ENCODE peak calls at places on chromosomes 3 and 15, in six cellular contexts. One of them, this sample, is unnamed.

GRCh38 chr15:74233864-74234597 is 2.1 kb upstream of the CCDC33 start:
- DNase-seq in HCT116: no peak
- DNase-seq in uterus: no peak
- DNase-seq in tibial nerve: no peak
- DNase-seq in stomach: no peak
- DNase-seq in IMR-90: no peak
- DNase-seq in this sample: no peak

GRCh38 chr15:28104326-28104725 is 5.2 kb upstream of the OCA2 start:
- DNase-seq in HCT116: no peak
- DNase-seq in uterus: no peak
- DNase-seq in tibial nerve: no peak
- DNase-seq in stomach: no peak
- DNase-seq in IMR-90: no peak
- DNase-seq in this sample: no peak

GRCh38 chr3:178536271-178537079 is at the start of gene KCNMB2:
- DNase-seq in HCT116: no peak
- DNase-seq in uterus: no peak
- DNase-seq in tibial nerve: no peak
- DNase-seq in stomach: no peak
- DNase-seq in IMR-90: no peak
- DNase-seq in this sample: no peak

GRCh38 chr3:127428344-127429001 is 140.6 kb upstream of the PRR20G start:
- DNase-seq in HCT116: peak; percentile 27
- DNase-seq in uterus: no peak
- DNase-seq in tibial nerve: no peak
- DNase-seq in stomach: no peak
- DNase-seq in IMR-90: no peak
- DNase-seq in this sample: no peak

GRCh38 chr3:13495921-13496723 is 16.0 kb downstream of the HDAC11 start:
- DNase-seq in HCT116: peak; percentile 48
- DNase-seq in uterus: peak; percentile 74
- DNase-seq in tibial nerve: peak; percentile 70
- DNase-seq in stomach: peak; percentile 86
- DNase-seq in IMR-90: peak; percentile 79
- DNase-seq in this sample: peak; percentile 81

GRCh38 chr3:98784666-98785600 is 21.8 kb downstream of the ST3GAL6 start:
- DNase-seq in HCT116: no peak
- DNase-seq in uterus: no peak
- DNase-seq in tibial nerve: no peak
- DNase-seq in stomach: no peak
- DNase-seq in IMR-90: peak; percentile 94
- DNase-seq in this sample: no peak

GRCh38 chr3:19213608-19214220 is 65.4 kb downstream of the KCNH8 start:
- DNase-seq in HCT116: no peak
- DNase-seq in uterus: peak; percentile 9
- DNase-seq in tibial nerve: no peak
- DNase-seq in stomach: no peak
- DNase-seq in IMR-90: no peak
- DNase-seq in this sample: no peak

GRCh38 chr15:59307164-59307535 is 65.5 kb downstream of the MYO1E start:
- DNase-seq in HCT116: no peak
- DNase-seq in uterus: no peak
- DNase-seq in tibial nerve: no peak
- DNase-seq in stomach: no peak
- DNase-seq in IMR-90: no peak
- DNase-seq in this sample: no peak

GRCh38 chr3:9747267-9747666 is 2.5 kb upstream of the OGG1 start:
- DNase-seq in HCT116: no peak
- DNase-seq in uterus: no peak
- DNase-seq in tibial nerve: no peak
- DNase-seq in stomach: no peak
- DNase-seq in IMR-90: peak; percentile 52
- DNase-seq in this sample: no peak

GRCh38 chr3:154074966-154075365 is 46.2 kb upstream of the ARHGEF26 start:
- DNase-seq in HCT116: no peak
- DNase-seq in uterus: no peak
- DNase-seq in tibial nerve: no peak
- DNase-seq in stomach: no peak
- DNase-seq in IMR-90: no peak
- DNase-seq in this sample: no peak

GRCh38 chr3:55435446-55435845 is 51.7 kb downstream of the WNT5A start:
- DNase-seq in HCT116: no peak
- DNase-seq in uterus: no peak
- DNase-seq in tibial nerve: no peak
- DNase-seq in stomach: no peak
- DNase-seq in IMR-90: no peak
- DNase-seq in this sample: no peak

GRCh38 chr3:122890077-122890484 is 95.2 kb downstream of the SLC49A4 start:
- DNase-seq in HCT116: no peak
- DNase-seq in uterus: peak; percentile 28
- DNase-seq in tibial nerve: peak; percentile 69
- DNase-seq in stomach: no peak
- DNase-seq in IMR-90: peak; percentile 42
- DNase-seq in this sample: peak; percentile 39
- H3K27ac ChIP-seq in HCT116: no peak overlapping the region
- H3K27ac ChIP-seq in uterus: no peak overlapping the region
- H3K27ac ChIP-seq in tibial nerve: no peak overlapping the region
- H3K27ac ChIP-seq in stomach: no peak overlapping the region
- H3K27ac ChIP-seq in IMR-90: no peak overlapping the region
- H3K27ac ChIP-seq in this sample: no peak overlapping the region

DNA sequence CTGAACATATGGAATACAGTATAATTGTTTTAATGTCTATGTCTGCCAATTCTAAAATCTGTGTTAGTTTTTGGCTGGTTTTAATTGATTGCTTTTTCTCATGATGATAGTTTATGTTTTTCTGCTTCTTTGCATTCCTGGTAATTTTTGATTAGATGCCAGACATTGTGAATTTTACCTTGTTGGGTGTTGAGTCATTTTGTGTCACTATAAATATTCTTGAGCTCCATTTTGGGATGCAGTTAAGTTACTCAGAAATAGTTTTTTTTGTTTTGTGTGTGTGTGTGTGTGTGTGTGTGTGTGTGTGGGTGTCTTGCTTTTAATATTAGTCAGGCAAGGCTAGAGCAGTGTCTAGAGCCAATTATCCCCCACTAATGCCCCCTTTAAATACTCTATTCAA is 818.8 kb upstream of the NR2F2 start:
- DNase-seq in HCT116: no peak
- DNase-seq in uterus: no peak
- DNase-seq in tibial nerve: no peak
- DNase-seq in stomach: no peak
- DNase-seq in IMR-90: peak; percentile 52
- DNase-seq in this sample: no peak
- TF ChIP-seq POLR2A in HCT116: no peak
- TF ChIP-seq POLR2A in uterus: no peak
- TF ChIP-seq POLR2A in tibial nerve: no peak
- TF ChIP-seq POLR2A in stomach: no peak
- TF ChIP-seq POLR2A in IMR-90: no peak
- TF ChIP-seq POLR2A in this sample: no peak

DNA sequence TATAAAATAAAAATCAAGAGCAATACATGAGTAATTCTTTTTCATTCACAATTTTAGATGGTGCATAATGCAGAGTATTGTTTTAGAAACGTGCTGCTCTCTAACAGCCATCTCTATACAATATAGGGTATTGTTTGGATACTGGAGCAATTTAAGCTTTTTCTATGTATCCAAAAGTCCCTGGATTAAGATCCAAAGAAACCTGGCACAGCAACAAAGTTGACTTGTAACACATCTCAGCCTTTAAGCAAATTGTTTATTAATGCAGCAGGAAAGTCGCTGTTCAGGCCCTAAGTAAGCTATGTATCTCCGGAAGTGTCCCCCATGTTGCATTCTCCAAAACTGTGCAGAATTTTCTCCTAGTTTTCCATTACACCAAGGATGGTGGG is 7.3 kb downstream of the VGLL4 start:
- DNase-seq in HCT116: no peak
- DNase-seq in uterus: no peak
- DNase-seq in tibial nerve: no peak
- DNase-seq in stomach: no peak
- DNase-seq in IMR-90: no peak
- DNase-seq in this sample: no peak
- H3K4me3 ChIP-seq in HCT116: no peak overlapping the region
- H3K4me3 ChIP-seq in uterus: no peak overlapping the region
- H3K4me3 ChIP-seq in tibial nerve: no peak overlapping the region
- H3K4me3 ChIP-seq in stomach: no peak overlapping the region
- H3K4me3 ChIP-seq in IMR-90: no peak overlapping the region
- H3K4me3 ChIP-seq in this sample: no peak overlapping the region

GRCh38 chr3:111615880-111616279 is 20.7 kb upstream of the ZBED2 start:
- DNase-seq in HCT116: no peak
- DNase-seq in uterus: no peak
- DNase-seq in tibial nerve: no peak
- DNase-seq in stomach: no peak
- DNase-seq in IMR-90: no peak
- DNase-seq in this sample: no peak

GRCh38 chr3:111618945-111619344 is 23.8 kb upstream of the ZBED2 start:
- DNase-seq in HCT116: no peak
- DNase-seq in uterus: no peak
- DNase-seq in tibial nerve: no peak
- DNase-seq in stomach: no peak
- DNase-seq in IMR-90: no peak
- DNase-seq in this sample: no peak

GRCh38 chr3:111616417-111617105 is 21.4 kb upstream of the ZBED2 start:
- DNase-seq in HCT116: no peak
- DNase-seq in uterus: no peak
- DNase-seq in tibial nerve: no peak
- DNase-seq in stomach: no peak
- DNase-seq in IMR-90: peak; percentile 18
- DNase-seq in this sample: no peak

GRCh38 chr3:111617912-111618601 is 22.9 kb upstream of the ZBED2 start:
- DNase-seq in HCT116: no peak
- DNase-seq in uterus: no peak
- DNase-seq in tibial nerve: no peak
- DNase-seq in stomach: no peak
- DNase-seq in IMR-90: peak; percentile 44
- DNase-seq in this sample: no peak

GRCh38 chr3:111617406-111617805 is 22.3 kb upstream of the ZBED2 start:
- DNase-seq in HCT116: no peak
- DNase-seq in uterus: no peak
- DNase-seq in tibial nerve: no peak
- DNase-seq in stomach: no peak
- DNase-seq in IMR-90: no peak
- DNase-seq in this sample: no peak
- H3K27ac ChIP-seq in HCT116: no peak overlapping the region
- H3K27ac ChIP-seq in uterus: no peak overlapping the region
- H3K27ac ChIP-seq in tibial nerve: no peak overlapping the region
- H3K27ac ChIP-seq in stomach: no peak overlapping the region
- H3K27ac ChIP-seq in IMR-90: no peak overlapping the region
- H3K27ac ChIP-seq in this sample: no peak overlapping the region

GRCh38 chr3:42773409-42773751 is 327 bp upstream of the CCDC13 start:
- DNase-seq in HCT116: no peak
- DNase-seq in uterus: no peak
- DNase-seq in tibial nerve: no peak
- DNase-seq in stomach: no peak
- DNase-seq in IMR-90: no peak
- DNase-seq in this sample: no peak

GRCh38 chr3:42771271-42771670 is 1.8 kb downstream of the CCDC13 start:
- DNase-seq in HCT116: no peak
- DNase-seq in uterus: no peak
- DNase-seq in tibial nerve: no peak
- DNase-seq in stomach: no peak
- DNase-seq in IMR-90: no peak
- DNase-seq in this sample: no peak

GRCh38 chr3:42769477-42770131 is 3.4 kb downstream of the CCDC13 start:
- DNase-seq in HCT116: no peak
- DNase-seq in uterus: no peak
- DNase-seq in tibial nerve: no peak
- DNase-seq in stomach: no peak
- DNase-seq in IMR-90: no peak
- DNase-seq in this sample: no peak

GRCh38 chr3:42778644-42779043 is 5.6 kb upstream of the CCDC13 start:
- DNase-seq in HCT116: no peak
- DNase-seq in uterus: peak; percentile 58
- DNase-seq in tibial nerve: no peak
- DNase-seq in stomach: no peak
- DNase-seq in IMR-90: peak; percentile 87
- DNase-seq in this sample: no peak

GRCh38 chr3:42772670-42773408 is at the start of gene CCDC13:
- DNase-seq in HCT116: no peak
- DNase-seq in uterus: peak; percentile 94
- DNase-seq in tibial nerve: peak; percentile 88
- DNase-seq in stomach: peak; percentile 92
- DNase-seq in IMR-90: peak; percentile 84
- DNase-seq in this sample: peak; percentile 96
- TF ChIP-seq POLR2A in HCT116: no peak
- TF ChIP-seq POLR2A in uterus: peak; percentile 33
- TF ChIP-seq POLR2A in tibial nerve: no peak
- TF ChIP-seq POLR2A in stomach: no peak
- TF ChIP-seq POLR2A in IMR-90: no peak
- TF ChIP-seq POLR2A in this sample: no peak

DNA sequence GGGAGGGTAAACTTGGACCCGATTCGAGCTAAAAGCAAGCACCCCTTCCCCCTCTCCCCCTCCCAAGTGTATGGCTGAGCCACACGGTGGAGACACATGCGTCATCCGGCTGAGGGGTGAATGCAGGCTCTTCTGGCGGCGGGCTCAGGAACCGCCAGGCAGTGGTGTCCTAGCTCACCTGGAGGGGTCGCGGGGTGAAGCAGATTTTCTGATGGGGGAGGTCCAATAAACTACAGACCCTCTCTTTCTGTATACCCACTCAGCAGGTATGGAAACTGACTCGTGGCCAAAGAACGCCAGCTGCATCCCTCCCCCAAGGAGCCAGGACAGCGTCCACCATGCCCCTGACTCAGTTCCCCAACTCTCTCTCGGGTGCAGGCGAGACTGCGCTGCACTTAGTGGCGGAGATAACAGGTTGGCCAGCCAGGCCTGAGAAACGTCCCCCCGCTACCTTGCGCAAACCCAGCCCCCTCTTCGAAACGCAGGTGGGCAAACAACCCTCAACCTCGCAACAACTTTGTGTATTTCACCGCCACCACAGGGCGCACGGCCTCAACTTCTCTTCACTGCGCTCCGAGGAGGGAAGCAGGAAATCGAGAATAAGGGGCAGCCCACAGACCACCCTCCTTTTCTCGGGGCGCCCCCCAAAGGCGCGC is 1.3 kb downstream of the MAGI1 start:
- DNase-seq in HCT116: no peak
- DNase-seq in uterus: peak; percentile 37
- DNase-seq in tibial nerve: no peak
- DNase-seq in stomach: peak; percentile 60
- DNase-seq in IMR-90: peak; percentile 64
- DNase-seq in this sample: peak; percentile 78
- H3K4me3 ChIP-seq in HCT116: peak overlapping the region; percentile 91
- H3K4me3 ChIP-seq in uterus: peak overlapping the region; percentile 81
- H3K4me3 ChIP-seq in tibial nerve: peak overlapping the region; percentile 70
- H3K4me3 ChIP-seq in stomach: peak overlapping the region; percentile 64
- H3K4me3 ChIP-seq in IMR-90: peak overlapping the region; percentile 69
- H3K4me3 ChIP-seq in this sample: peak overlapping the region; percentile 82

DNA sequence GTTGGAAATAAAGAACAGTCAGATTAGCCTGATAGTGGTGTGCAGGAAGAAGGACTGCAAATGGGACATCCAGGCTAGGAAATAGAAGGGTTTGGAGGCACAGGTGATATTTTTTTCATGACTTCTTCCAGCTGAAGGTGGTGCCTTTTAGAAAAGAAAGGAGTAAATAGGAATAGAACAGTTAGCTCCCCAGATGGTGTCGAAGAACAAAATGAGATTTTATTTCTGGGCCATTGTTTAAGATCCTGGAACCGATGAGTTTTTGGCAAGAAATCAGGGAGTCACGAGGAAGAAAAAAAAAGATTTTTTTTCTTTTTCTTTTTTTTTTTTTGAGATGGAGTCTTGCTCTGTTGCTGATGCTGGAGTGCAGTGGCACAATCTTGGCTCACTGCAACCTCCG is 9.8 kb upstream of the NCK1 start:
- DNase-seq in HCT116: no peak
- DNase-seq in uterus: no peak
- DNase-seq in tibial nerve: no peak
- DNase-seq in stomach: no peak
- DNase-seq in IMR-90: no peak
- DNase-seq in this sample: no peak
- H3K27ac ChIP-seq in HCT116: no peak overlapping the region
- H3K27ac ChIP-seq in uterus: no peak overlapping the region
- H3K27ac ChIP-seq in tibial nerve: no peak overlapping the region
- H3K27ac ChIP-seq in stomach: no peak overlapping the region
- H3K27ac ChIP-seq in IMR-90: no peak overlapping the region
- H3K27ac ChIP-seq in this sample: no peak overlapping the region

This sample was measured in thyroid gland.